ENCODE peak calls at places on chromosome 7, in ten cellular contexts. F is CD8-positive, alpha-beta memory T cell; S is Panc1; P is right lobe of liver; C is AG04450; E is body of pancreas; H is IMR-90; N is pancreas; G is effector memory CD4-positive, alpha-beta T cell; Z is PC-3. M is an unnamed sample.

GRCh38 chr7:16883918-16884317 is 2.1 kb upstream of the AGR3 start:
- DNase-seq in F (no peak), S (no peak), P (no peak), C (no peak), E (no peak), H (no peak), N (no peak), G (no peak), Z (no peak), M (no peak)

GRCh38 chr7:43669286-43670081 is 59.8 kb downstream of the COA1 start:
- DNase-seq in F (peak), S (no peak), P (no peak), C (no peak), E (no peak), H (no peak), N (no peak), G (peak), Z (no peak), M (no peak)

GRCh38 chr7:41334071-41334862 is 368.6 kb downstream of the INHBA start:
- DNase-seq in F (no peak), S (no peak), P (no peak), C (no peak), E (no peak), H (no peak), N (no peak), G (no peak), Z (no peak), M (no peak)

GRCh38 chr7:104017001-104017400 is 27.5 kb upstream of the RELN start:
- DNase-seq in F (no peak), S (no peak), P (no peak), C (no peak), E (no peak), H (no peak), N (no peak), G (no peak), Z (no peak), M (no peak)

GRCh38 chr7:39091774-39092173 is 114.1 kb downstream of the POU6F2 start:
- DNase-seq in F (no peak), S (no peak), P (no peak), C (no peak), E (no peak), H (no peak), N (no peak), G (no peak), Z (no peak), M (no peak)

GRCh38 chr7:150945853-150946825 is 32.0 kb downstream of the KCNH2 start:
- DNase-seq in F (no peak), S (no peak), P (no peak), C (no peak), E (peak), H (no peak), N (peak), G (no peak), Z (no peak), M (peak)

GRCh38 chr7:148993193-148993592 is 35.1 kb downstream of the PDIA4 start:
- DNase-seq in F (no peak), S (no peak), P (no peak), C (no peak), E (no peak), H (no peak), N (peak), G (no peak), Z (no peak), M (no peak)

GRCh38 chr7:135712182-135712782 is 15.7 kb downstream of the SLC13A4 start:
- DNase-seq in F (no peak), S (no peak), P (no peak), C (no peak), E (no peak), H (no peak), N (no peak), G (no peak), Z (no peak), M (no peak)

GRCh38 chr7:39951156-39951942 is 1.3 kb downstream of the CDK13 start:
- DNase-seq in F (peak), S (no peak), P (peak), C (no peak), E (peak), H (peak), N (peak), G (peak), Z (peak), M (peak)

GRCh38 chr7:12094365-12094921 is 116.7 kb upstream of the TMEM106B start:
- DNase-seq in F (no peak), S (no peak), P (no peak), C (no peak), E (no peak), H (no peak), N (no peak), G (no peak), Z (no peak), M (no peak)

GRCh38 chr7:152678133-152678645 is 2.2 kb upstream of the XRCC2 start:
- DNase-seq in F (no peak), S (no peak), P (no peak), C (no peak), E (no peak), H (no peak), N (no peak), G (no peak), Z (no peak), M (no peak)

GRCh38 chr7:39746162-39746782 is 122.9 kb downstream of the RALA start:
- DNase-seq in F (peak), S (peak), P (peak), C (peak), E (peak), H (peak), N (peak), G (no peak), Z (peak), M (peak)

GRCh38 chr7:90178592-90179279 is 24.5 kb downstream of the STEAP1 start:
- DNase-seq in F (no peak), S (peak), P (no peak), C (no peak), E (no peak), H (peak), N (no peak), G (no peak), Z (peak), M (no peak)

GRCh38 chr7:68938151-68938550 is 660.1 kb upstream of the AUTS2 start:
- DNase-seq in F (no peak), S (no peak), P (no peak), C (no peak), E (no peak), H (no peak), N (no peak), G (no peak), Z (no peak), M (no peak)

GRCh38 chr7:110839866-110840265 is 251.1 kb upstream of the LRRN3 start:
- DNase-seq in F (no peak), S (no peak), P (no peak), C (peak), E (no peak), H (peak), N (no peak), G (no peak), Z (peak), M (no peak)

GRCh38 chr7:110842796-110843195 is 248.1 kb upstream of the LRRN3 start:
- DNase-seq in F (no peak), S (no peak), P (no peak), C (no peak), E (no peak), H (no peak), N (no peak), G (no peak), Z (no peak), M (no peak)

GRCh38 chr7:110841840-110842579 is 248.9 kb upstream of the LRRN3 start:
- DNase-seq in F (no peak), S (no peak), P (no peak), C (no peak), E (no peak), H (no peak), N (no peak), G (no peak), Z (no peak), M (no peak)
- H3K27ac ChIP-seq in F (no peak), S (no peak), P (no peak), C (no peak), E (no peak), H (no peak), N (no peak), G (no peak), Z (no peak), M (no peak)

GRCh38 chr7:139772115-139772514 is 5.7 kb downstream of the HIPK2 start:
- DNase-seq in F (no peak), S (no peak), P (no peak), C (no peak), E (peak), H (no peak), N (no peak), G (no peak), Z (peak), M (no peak)

GRCh38 chr7:139775829-139776266 is 1.9 kb downstream of the HIPK2 start:
- DNase-seq in F (peak), S (peak), P (peak), C (peak), E (peak), H (peak), N (no peak), G (peak), Z (peak), M (peak)

GRCh38 chr7:139773372-139773771 is 4.4 kb downstream of the HIPK2 start:
- DNase-seq in F (no peak), S (no peak), P (no peak), C (no peak), E (no peak), H (no peak), N (no peak), G (no peak), Z (no peak), M (no peak)

GRCh38 chr7:139772837-139773236 is 5.0 kb downstream of the HIPK2 start:
- DNase-seq in F (no peak), S (no peak), P (no peak), C (no peak), E (no peak), H (no peak), N (no peak), G (no peak), Z (no peak), M (no peak)

DNA sequence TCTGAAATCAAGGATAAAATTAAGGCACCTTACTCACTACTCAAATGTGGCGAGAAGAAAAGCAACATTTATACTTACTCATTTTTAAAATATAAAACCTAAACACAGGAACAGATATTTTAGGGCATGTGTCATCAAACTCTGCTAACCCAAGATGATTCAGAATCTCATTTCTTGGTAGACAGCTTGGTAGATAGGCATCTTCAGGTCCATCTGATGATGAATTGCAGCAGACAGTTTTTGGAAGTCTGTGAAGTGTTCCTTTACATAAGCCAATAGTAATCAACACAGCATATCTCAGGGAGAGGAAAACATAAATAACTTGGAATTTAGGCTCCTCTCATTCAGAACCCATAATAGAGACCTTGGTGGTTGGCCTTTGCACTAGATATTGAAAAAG is 3.4 kb downstream of the HIPK2 start:
- DNase-seq in F (no peak), S (peak), P (no peak), C (peak), E (no peak), H (peak), N (no peak), G (no peak), Z (peak), M (no peak)
- H3K4me3 ChIP-seq in F (no peak), S (no peak), P (no peak), C (peak), E (no peak), H (no peak), N (no peak), G (no peak), Z (peak), M (no peak)

GRCh38 chr7:116671111-116671510 is 885 bp upstream of the MET start:
- DNase-seq in F (no peak), S (no peak), P (no peak), C (no peak), E (no peak), H (no peak), N (no peak), G (no peak), Z (no peak), M (no peak)
- H3K27ac ChIP-seq in F (no peak), S (peak), P (peak), C (no peak), E (peak), H (no peak), N (peak), G (no peak), Z (no peak), M (no peak)

DNA sequence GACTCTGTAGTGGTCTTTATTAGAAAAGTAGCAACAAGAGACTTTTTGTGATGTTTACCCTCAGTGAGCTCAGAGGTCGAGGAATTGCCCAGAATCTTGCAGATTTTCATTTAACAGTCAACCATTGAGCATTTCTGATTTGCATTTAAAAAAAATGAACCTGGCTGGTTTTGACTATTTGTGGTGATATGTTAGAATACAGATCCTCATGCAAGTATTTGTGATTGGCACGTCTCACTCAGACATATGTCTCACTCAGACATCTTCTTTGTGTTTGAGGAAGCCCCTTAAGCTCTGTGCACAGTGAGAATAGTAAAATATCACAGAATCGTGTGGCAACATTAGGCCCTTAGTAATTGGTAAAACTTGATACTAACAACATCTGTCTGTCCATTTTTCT is 113.2 kb downstream of the SND1 start:
- DNase-seq in F (no peak), S (no peak), P (no peak), C (no peak), E (no peak), H (no peak), N (no peak), G (no peak), Z (no peak), M (no peak)
- H3K4me3 ChIP-seq in F (no peak), S (no peak), P (no peak), C (no peak), E (no peak), H (no peak), N (no peak), G (no peak), Z (no peak), M (no peak)

GRCh38 chr7:99560834-99561734 is 2.6 kb downstream of the ZNF655 start:
- DNase-seq in F (no peak), S (no peak), P (no peak), C (no peak), E (no peak), H (no peak), N (no peak), G (no peak), Z (no peak), M (no peak)

GRCh38 chr7:99562114-99562784 is 3.8 kb downstream of the ZNF655 start:
- DNase-seq in F (no peak), S (no peak), P (no peak), C (no peak), E (no peak), H (no peak), N (no peak), G (no peak), Z (no peak), M (no peak)

GRCh38 chr7:99562832-99563231 is 4.4 kb downstream of the ZNF655 start:
- DNase-seq in F (no peak), S (peak), P (no peak), C (peak), E (no peak), H (peak), N (no peak), G (no peak), Z (peak), M (no peak)

GRCh38 chr7:99561735-99562051 is 3.3 kb downstream of the ZNF655 start:
- DNase-seq in F (no peak), S (no peak), P (no peak), C (no peak), E (no peak), H (no peak), N (no peak), G (no peak), Z (no peak), M (no peak)

GRCh38 chr7:99563650-99564049 is 5.2 kb downstream of the ZNF655 start:
- DNase-seq in F (no peak), S (no peak), P (no peak), C (peak), E (no peak), H (peak), N (no peak), G (no peak), Z (peak), M (no peak)
- H3K27ac ChIP-seq in F (no peak), S (peak), P (no peak), C (peak), E (no peak), H (peak), N (no peak), G (no peak), Z (peak), M (no peak)

DNA sequence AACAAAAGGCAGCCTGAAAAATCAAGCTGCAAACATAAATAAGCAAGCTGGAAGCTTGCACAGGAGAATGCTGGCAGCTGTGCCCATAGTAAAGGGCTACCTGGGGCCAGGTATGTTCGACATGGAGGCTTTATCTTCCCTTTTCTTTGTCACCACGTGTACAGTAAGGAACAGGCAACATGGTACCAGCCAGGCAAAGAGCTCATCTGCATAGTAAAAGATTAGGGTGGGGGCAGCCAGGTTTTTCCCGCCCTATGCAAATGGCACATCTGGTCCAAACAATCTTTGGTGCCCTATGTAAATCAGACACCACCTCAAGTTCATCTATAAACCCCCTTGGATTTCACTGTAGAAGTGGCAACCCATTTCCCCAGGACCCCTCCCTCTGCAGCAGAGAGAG is 625.1 kb downstream of the TYW1 start:
- DNase-seq in F (no peak), S (no peak), P (no peak), C (no peak), E (no peak), H (no peak), N (no peak), G (no peak), Z (no peak), M (no peak)
- H3K4me3 ChIP-seq in F (no peak), S (no peak), P (no peak), C (no peak), E (no peak), H (no peak), N (no peak), G (no peak), Z (no peak), M (no peak)

GRCh38 chr7:85186083-85186520 is 754 bp downstream of the SEMA3D start:
- DNase-seq in F (no peak), S (no peak), P (no peak), C (no peak), E (no peak), H (peak), N (peak), G (no peak), Z (peak), M (no peak)
- H3K27ac ChIP-seq in F (no peak), S (peak), P (no peak), C (no peak), E (no peak), H (peak), N (no peak), G (no peak), Z (no peak), M (peak)